ENCODE peak calls at places on chromosomes 11 and 22, in ten cellular contexts. W, Z, H, S, N, B, V, R, C and X are unnamed samples.
A peak's percentile ranks its signal among the peaks of the same experiment; 100 is the strongest.

GRCh38 chr11:46330887-46331652 is 16.2 kb upstream of the DGKZ start:
- DNase-seq in W (no peak), Z (no peak), H (no peak), S (no peak), N (no peak), B (no peak), V (peak; percentile 79), R (no peak), C (no peak), X (no peak)

GRCh38 chr22:36770116-36770945 is 5.6 kb downstream of the IFT27 start:
- DNase-seq in W (no peak), Z (no peak), H (no peak), S (no peak), N (no peak), B (peak; percentile 6), V (no peak), R (no peak), C (no peak), X (no peak)

GRCh38 chr22:48098243-48098935 is 1335.9 kb downstream of the TBC1D22A start:
- DNase-seq in W (no peak), Z (no peak), H (peak; percentile 33), S (peak; percentile 16), N (no peak), B (no peak), V (peak; percentile 87), R (no peak), C (no peak), X (no peak)

GRCh38 chr11:83819936-83820549 is 533.9 kb upstream of the CCDC90B start:
- DNase-seq in W (peak; percentile 20), Z (no peak), H (no peak), S (no peak), N (peak; percentile 66), B (no peak), V (peak; percentile 18), R (no peak), C (peak; percentile 67), X (no peak)

GRCh38 chr11:15725246-15725645 is 610.5 kb downstream of the INSC start:
- DNase-seq in W (no peak), Z (no peak), H (no peak), S (no peak), N (no peak), B (no peak), V (no peak), R (no peak), C (no peak), X (no peak)

GRCh38 chr11:71199226-71199815 is 53.1 kb downstream of the SHANK2 start:
- DNase-seq in W (no peak), Z (no peak), H (no peak), S (no peak), N (no peak), B (no peak), V (no peak), R (no peak), C (no peak), X (no peak)

GRCh38 chr11:121295246-121296007 is 2.9 kb downstream of the SC5D start:
- DNase-seq in W (no peak), Z (no peak), H (no peak), S (no peak), N (no peak), B (no peak), V (no peak), R (no peak), C (no peak), X (no peak)

GRCh38 chr11:103700605-103701004 is 335.8 kb upstream of the DDI1 start:
- DNase-seq in W (no peak), Z (no peak), H (no peak), S (no peak), N (peak; percentile 51), B (no peak), V (no peak), R (no peak), C (no peak), X (no peak)